ENCODE peak calls at places on chromosomes 13 and 19, in nine cellular contexts. F is heart right ventricle; T is thyroid gland; N is mammary epithelial cell; B is stomach; R is suprapubic skin; W is DND-41; Z is mesendoderm; G is CD8-positive, alpha-beta T cell. C is an unnamed sample. For H3K36me3 and H3K27me3, the result is how much of the 10 kb centered on the place peaks cover.

GRCh38 chr19:19672816-19673215 is 4.2 kb downstream of the ZNF101 start:
- DNase-seq in W (no peak), Z (no peak), F (no peak), B (no peak), T (no peak), G (no peak), N (no peak), R (no peak), C (no peak)

GRCh38 chr19:18294467-18294864 is 13.0 kb upstream of the JUND start:
- DNase-seq in Z (peak), G (peak), R (peak), F (no peak), T (peak), B (peak), N (peak), W (no peak), C (peak)

GRCh38 chr13:44052843-44053607 is 173.3 kb downstream of the LACC1 start:
- DNase-seq in R (no peak), B (no peak), T (peak), Z (peak), F (no peak), G (no peak), W (no peak), N (no peak), C (no peak)

GRCh38 chr13:77928909-77929308 is 10.3 kb upstream of the EDNRB start:
- DNase-seq in N (peak), G (no peak), W (no peak), T (no peak), R (no peak), Z (no peak), F (no peak), B (no peak), C (no peak)

GRCh38 chr19:40613669-40614594 is 12.8 kb downstream of the LTBP4 start:
- DNase-seq in G (peak), Z (peak), N (peak), R (peak), F (peak), W (peak), B (peak), T (peak), C (peak)

GRCh38 chr13:109610517-109610916 is 175.9 kb downstream of the IRS2 start:
- DNase-seq in B (peak), F (peak), R (no peak), W (peak), Z (peak), T (peak), G (peak), N (no peak), C (peak)

GRCh38 chr13:111956261-111957151 is 110.4 kb upstream of the SOX1 start:
- DNase-seq in Z (no peak), W (no peak), B (peak), T (no peak), F (no peak), R (no peak), G (no peak), N (no peak), C (no peak)

GRCh38 chr19:18292810-18293641 is 11.6 kb upstream of the JUND start:
- DNase-seq in B (peak), F (peak), N (no peak), W (peak), Z (peak), G (peak), T (peak), R (peak), C (peak)

GRCh38 chr13:37869756-37870488 is at the start of gene TRPC4:
- DNase-seq in R (peak), B (peak), N (peak), T (peak), Z (peak), W (no peak), G (no peak), F (peak), C (no peak)

GRCh38 chr19:19530889-19531288 is 2.2 kb downstream of the YJEFN3 start:
- DNase-seq in Z (no peak), B (no peak), W (no peak), N (no peak), R (no peak), T (no peak), G (no peak), F (no peak), C (no peak)

GRCh38 chr13:26456578-26457119 is 100.8 kb upstream of the WASF3 start:
- DNase-seq in F (no peak), Z (no peak), G (no peak), R (no peak), B (no peak), T (no peak), N (no peak), W (no peak), C (no peak)

GRCh38 chr19:793775-794174 is 3.5 kb upstream of the PTBP1 start:
- DNase-seq in Z (no peak), R (no peak), G (no peak), F (no peak), T (no peak), N (no peak), B (no peak), W (no peak), C (no peak)

GRCh38 chr19:38039966-38040365 is 133.0 kb downstream of the SIPA1L3 start:
- DNase-seq in N (peak), F (no peak), Z (no peak), R (no peak), W (no peak), G (no peak), B (no peak), T (no peak), C (no peak)

GRCh38 chr13:110557610-110558305 is 3.8 kb downstream of the RAB20 start:
- DNase-seq in T (peak), F (no peak), N (no peak), Z (no peak), R (no peak), B (peak), W (no peak), G (no peak), C (no peak)

GRCh38 chr19:24078688-24079087 is 8.3 kb upstream of the ZNF254 start:
- DNase-seq in F (no peak), Z (no peak), N (no peak), R (no peak), T (no peak), B (no peak), W (no peak), G (no peak), C (no peak)

GRCh38 chr13:98144501-98145350 is 1.8 kb downstream of the FARP1 start:
- DNase-seq in N (peak), T (peak), G (no peak), B (no peak), W (no peak), R (no peak), Z (peak), F (no peak), C (no peak)

GRCh38 chr13:112248909-112249592 is 127.1 kb upstream of the SPACA7 start:
- DNase-seq in F (no peak), R (no peak), G (no peak), N (no peak), W (no peak), B (no peak), Z (no peak), T (no peak), C (no peak)

GRCh38 chr19:1933942-1934341 is 7.0 kb upstream of the CSNK1G2 start:
- DNase-seq in N (no peak), W (no peak), Z (no peak), G (no peak), R (no peak), B (no peak), T (no peak), F (no peak), C (no peak)

GRCh38 chr13:102580552-102581169 is 16.1 kb upstream of the TPP2 start:
- DNase-seq in F (peak), Z (peak), W (peak), G (peak), T (no peak), B (no peak), N (peak), R (no peak), C (no peak)

GRCh38 chr19:19651076-19651475 is 7.6 kb upstream of the GMIP start:
- DNase-seq in N (no peak), W (no peak), G (no peak), Z (no peak), T (no peak), F (peak), R (no peak), B (no peak), C (no peak)

GRCh38 chr13:47621931-47622330 is 379.1 kb downstream of the SUCLA2 start:
- DNase-seq in F (no peak), W (no peak), G (no peak), R (no peak), B (no peak), N (peak), Z (no peak), T (no peak), C (no peak)

GRCh38 chr19:7153008-7153407 is 83.5 kb downstream of the ZNF557 start:
- DNase-seq in F (no peak), G (no peak), B (no peak), T (no peak), W (no peak), N (no peak), Z (peak), R (no peak), C (no peak)

GRCh38 chr19:54916822-54917221 is 10.9 kb downstream of the NCR1 start:
- DNase-seq in T (no peak), W (no peak), F (no peak), G (no peak), Z (no peak), B (no peak), R (no peak), N (no peak), C (no peak)

GRCh38 chr13:75256922-75257321 is 225.0 kb downstream of the TBC1D4 start:
- DNase-seq in F (no peak), Z (no peak), B (no peak), R (no peak), W (no peak), G (no peak), T (no peak), N (peak), C (no peak)

GRCh38 chr19:2478756-2479555 is 3.0 kb downstream of the GADD45B start:
- DNase-seq in F (peak), Z (peak), N (peak), G (peak), R (peak), B (peak), W (peak), T (peak), C (peak)

GRCh38 chr13:92658293-92658692 is 568.3 kb upstream of the GPC6 start:
- DNase-seq in W (no peak), T (no peak), Z (no peak), G (no peak), F (no peak), B (no peak), N (no peak), R (no peak), C (no peak)

GRCh38 chr13:74136089-74136658 is 2.0 kb upstream of the KLF12 start:
- DNase-seq in B (peak), F (peak), G (peak), Z (peak), N (peak), T (peak), W (peak), R (peak), C (peak)

GRCh38 chr13:110953833-110954532 is 39.1 kb upstream of the ANKRD10 start:
- DNase-seq in W (no peak), T (no peak), G (no peak), F (no peak), R (no peak), B (no peak), Z (no peak), N (no peak), C (no peak)

GRCh38 chr19:5122671-5123409 is 153.9 kb downstream of the KDM4B start:
- DNase-seq in B (no peak), N (no peak), G (no peak), W (no peak), Z (no peak), R (no peak), F (no peak), T (no peak), C (no peak)

GRCh38 chr13:99151516-99151915 is 49.1 kb upstream of the UBAC2 start:
- DNase-seq in T (no peak), W (no peak), N (peak), B (no peak), R (no peak), G (no peak), Z (no peak), F (no peak), C (no peak)
- H3K4me3 ChIP-seq in T (no peak), W (no peak), N (no peak), B (no peak), R (no peak), G (no peak), Z (no peak), F (no peak), C (no peak)

GRCh38 chr13:113997845-113998751 is 24.2 kb upstream of the C13orf46 start:
- DNase-seq in W (no peak), T (peak), Z (no peak), F (peak), G (no peak), R (peak), B (peak), N (no peak), C (no peak)

GRCh38 chr13:113996081-113996911 is 22.4 kb upstream of the C13orf46 start:
- DNase-seq in B (no peak), W (no peak), Z (no peak), N (no peak), F (no peak), R (peak), G (no peak), T (peak), C (no peak)

GRCh38 chr13:113996912-113997745 is 23.3 kb upstream of the C13orf46 start:
- DNase-seq in W (no peak), Z (no peak), N (no peak), F (no peak), B (no peak), T (peak), G (no peak), R (peak), C (no peak)

GRCh38 chr13:113992276-113993005 is 18.6 kb upstream of the C13orf46 start:
- DNase-seq in W (no peak), R (peak), T (peak), N (no peak), B (no peak), G (no peak), Z (no peak), F (no peak), C (no peak)

GRCh38 chr13:113995051-113995601 is 21.2 kb upstream of the C13orf46 start:
- DNase-seq in N (no peak), F (no peak), B (no peak), W (no peak), Z (no peak), G (no peak), R (peak), T (peak), C (no peak)
- H3K36me3 ChIP-seq in N (under half), F (under half), B (half or more), W (half or more), Z (under half), G (half or more), R (under half), T (under half), C (half or more)

GRCh38 chr13:30991922-30992321 is 59.5 kb downstream of the TEX26 start:
- DNase-seq in N (no peak), Z (no peak), F (no peak), W (no peak), B (no peak), T (no peak), R (no peak), G (no peak), C (no peak)

GRCh38 chr13:30998548-30999140 is 66.2 kb downstream of the TEX26 start:
- DNase-seq in F (no peak), W (no peak), R (no peak), N (peak), T (no peak), G (no peak), Z (no peak), B (no peak), C (no peak)

GRCh38 chr13:30997697-30998547 is 65.5 kb downstream of the TEX26 start:
- DNase-seq in W (no peak), G (no peak), R (no peak), Z (no peak), B (no peak), N (no peak), T (peak), F (peak), C (no peak)

GRCh38 chr13:31000889-31001288 is 68.4 kb downstream of the TEX26 start:
- DNase-seq in B (no peak), W (no peak), F (no peak), G (no peak), T (no peak), Z (no peak), R (no peak), N (no peak), C (no peak)

GRCh38 chr13:30995331-30995730 is 62.9 kb downstream of the TEX26 start:
- DNase-seq in Z (no peak), W (no peak), T (no peak), F (no peak), R (no peak), N (no peak), G (no peak), B (no peak), C (no peak)
- H3K27me3 ChIP-seq in Z (under half), W (under half), T (under half), F (under half), R (under half), N (under half), G (under half), B (under half), C (under half)

DNA sequence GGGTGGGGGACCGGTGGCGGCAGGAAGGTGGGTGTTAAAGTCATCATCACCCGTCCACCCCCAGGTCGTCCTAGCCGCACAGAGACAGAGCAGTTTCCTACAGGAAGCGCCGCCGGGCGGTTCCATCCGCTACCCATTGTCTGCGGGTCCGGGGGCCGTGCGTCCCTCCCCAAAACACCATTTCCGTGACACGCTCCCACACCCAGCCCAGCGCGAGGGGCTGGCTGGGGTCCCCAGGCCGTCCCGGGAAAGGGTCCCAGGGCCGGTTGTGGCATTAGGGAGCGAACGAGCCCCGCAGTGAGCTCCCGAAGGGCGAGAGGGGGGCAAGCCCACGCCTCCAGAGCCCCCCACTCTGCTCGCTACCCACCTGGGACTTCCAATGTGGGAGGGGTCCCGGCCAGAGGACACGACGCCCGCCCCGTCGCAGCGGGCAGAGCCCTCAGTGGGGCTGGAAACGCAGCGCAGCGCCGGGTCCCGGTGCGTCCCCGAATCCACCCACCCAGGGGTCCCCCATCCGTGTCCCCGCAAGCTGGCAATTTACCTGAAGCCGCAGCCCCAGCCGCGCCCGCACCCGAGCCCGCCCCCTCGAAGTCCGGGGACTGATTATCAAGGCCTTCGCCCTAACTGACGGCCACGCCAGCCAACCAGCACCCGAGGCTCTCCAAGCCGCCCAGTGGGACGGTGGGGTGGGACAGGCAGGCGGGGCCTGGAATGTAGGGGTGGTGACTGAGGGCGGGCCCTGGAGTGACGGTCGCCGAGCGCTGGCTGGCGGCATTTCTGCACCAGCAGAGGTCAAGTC is at the start of gene KANK3:
- DNase-seq in F (peak), T (peak), B (peak), N (peak), W (no peak), R (peak), G (peak), Z (peak), C (peak)
- H3K4me3 ChIP-seq in F (peak), T (peak), B (peak), N (peak), W (no peak), R (peak), G (peak), Z (peak), C (peak)

DNA sequence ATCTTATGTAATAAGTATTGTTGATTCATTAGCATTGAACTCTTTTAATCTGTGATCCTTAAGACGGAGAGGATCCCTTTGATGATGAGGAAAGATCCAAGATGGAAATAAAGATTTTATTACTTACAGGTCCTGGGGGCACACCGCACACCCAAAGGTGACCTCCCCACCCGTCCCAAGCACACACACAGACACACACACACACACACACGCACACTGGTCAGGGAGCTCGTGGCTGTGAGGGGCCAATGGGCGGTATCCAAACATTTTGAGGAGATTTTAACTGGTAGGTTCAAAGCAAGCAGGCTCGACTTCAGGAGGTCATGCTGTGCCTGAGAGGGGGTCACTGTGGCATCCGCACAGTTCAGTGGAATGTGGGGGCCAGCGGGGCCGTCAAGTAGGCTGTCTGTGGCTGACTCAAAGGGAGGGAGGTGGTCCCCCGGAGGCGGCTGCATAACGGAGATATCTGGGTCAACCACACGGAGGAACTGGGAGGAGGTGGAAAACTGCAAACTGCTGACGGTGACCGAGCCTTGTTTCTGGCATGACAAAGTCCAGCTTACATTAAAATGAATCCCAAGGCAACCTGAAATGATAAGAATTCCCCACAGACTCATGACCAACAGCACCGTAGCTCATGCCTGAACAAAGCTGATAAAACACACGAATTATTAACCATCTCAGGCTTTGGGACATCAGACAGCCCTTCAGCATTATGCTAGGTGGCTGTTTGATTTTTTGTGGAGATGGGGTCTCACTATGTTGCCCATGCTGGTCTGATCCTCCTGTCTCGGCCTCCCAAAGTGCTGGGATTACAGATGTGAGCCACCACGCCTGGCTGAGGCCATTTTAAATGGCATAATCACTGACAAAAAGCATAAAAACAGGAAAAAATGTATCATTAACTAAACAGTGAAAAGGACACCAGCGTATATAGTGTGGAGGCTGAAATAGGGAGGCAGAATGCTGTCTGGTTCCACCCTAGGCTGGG is 20.9 kb upstream of the SIGLEC11 start:
- DNase-seq in F (no peak), N (no peak), W (no peak), G (no peak), T (no peak), Z (no peak), B (no peak), R (no peak), C (no peak)
- H3K36me3 ChIP-seq in F (under half), N (under half), W (under half), G (under half), T (under half), Z (under half), B (half or more), R (half or more), C (under half)

GRCh38 chr19:31064486-31064885 is 284.8 kb downstream of the TSHZ3 start:
- DNase-seq in R (no peak), B (no peak), Z (peak), W (no peak), T (peak), G (no peak), F (no peak), N (peak), C (no peak)
- H3K27me3 ChIP-seq in R (under half), B (under half), Z (under half), W (under half), T (under half), G (under half), F (under half), N (under half), C (under half)

DNA sequence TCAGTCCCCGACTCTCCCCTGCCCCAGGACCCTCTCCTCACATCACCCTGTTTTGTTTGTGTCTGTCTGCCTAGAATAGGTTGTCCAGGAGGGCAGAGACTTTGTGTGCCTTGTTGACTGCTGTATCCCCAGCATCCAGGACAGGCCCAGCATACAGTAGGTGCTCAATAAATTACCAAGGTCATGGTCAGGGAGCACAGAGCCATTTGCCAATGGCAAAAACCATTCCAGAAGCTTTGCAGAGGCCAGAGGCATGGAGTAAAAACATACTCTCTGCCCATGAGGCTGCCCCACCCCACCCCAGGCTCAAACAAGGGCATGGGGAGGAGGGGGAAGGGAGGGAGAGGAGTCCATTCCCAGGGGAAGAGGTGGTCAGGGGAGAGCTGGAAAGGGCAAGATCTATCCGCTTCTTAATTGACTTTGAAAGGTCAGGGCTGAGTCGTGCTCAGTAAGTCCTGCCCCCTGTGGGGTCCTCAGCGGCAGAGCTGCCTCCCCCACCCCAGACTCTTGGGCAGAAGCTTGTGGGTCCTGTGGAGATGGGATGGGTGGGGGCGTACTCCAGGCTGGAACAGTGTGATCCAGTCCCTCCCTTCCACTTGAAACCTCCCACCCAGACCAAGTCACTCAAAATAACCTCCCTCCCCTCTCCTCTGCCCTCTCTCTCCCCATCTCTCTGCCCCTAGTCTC is 4.4 kb downstream of the GPR4 start:
- DNase-seq in T (no peak), N (no peak), B (no peak), F (no peak), Z (no peak), R (no peak), G (no peak), W (no peak), C (no peak)
- H3K4me3 ChIP-seq in T (no peak), N (no peak), B (no peak), F (peak), Z (no peak), R (peak), G (no peak), W (no peak), C (no peak)